ENCODE peak calls at places on chromosomes 12 and 14, in ten cellular contexts. H, Z, P, F, Y, I, Q, B, E and G are unnamed samples.

GRCh38 chr12:102876883-102877282 is 40.2 kb downstream of the PAH start:
- DNase-seq in P (no peak), H (no peak), I (no peak), B (no peak), Z (no peak), Y (no peak), E (no peak), Q (no peak), F (no peak), G (no peak)

GRCh38 chr14:67285876-67286452 is 44.7 kb downstream of the PALS1 start:
- DNase-seq in Z (no peak), Y (peak), B (no peak), I (no peak), P (no peak), E (no peak), H (no peak), Q (peak), F (no peak), G (no peak)

GRCh38 chr12:94872007-94872653 is 131.4 kb downstream of the NDUFA12 start:
- DNase-seq in H (no peak), Q (no peak), Y (no peak), E (peak), F (no peak), I (no peak), Z (no peak), P (no peak), B (no peak), G (no peak)

GRCh38 chr14:29243355-29243754 is 476.8 kb downstream of the FOXG1 start:
- DNase-seq in I (no peak), P (no peak), Z (no peak), F (no peak), E (no peak), Q (peak), Y (no peak), B (no peak), H (no peak), G (no peak)

GRCh38 chr12:51809193-51809592 is 39.3 kb downstream of the FIGNL2 start:
- DNase-seq in F (no peak), Z (no peak), E (no peak), I (no peak), B (no peak), H (no peak), P (no peak), Q (no peak), Y (no peak), G (no peak)

GRCh38 chr14:54564799-54565235 is 2.1 kb upstream of the SAMD4A start:
- DNase-seq in Z (no peak), F (no peak), B (no peak), E (no peak), P (no peak), Q (peak), Y (no peak), H (no peak), I (no peak), G (peak)

GRCh38 chr12:49092816-49093406 is 1.7 kb downstream of the DHH start:
- DNase-seq in E (no peak), B (no peak), Z (no peak), H (no peak), P (no peak), I (no peak), Q (no peak), F (no peak), Y (no peak), G (no peak)

GRCh38 chr12:132955094-132955932 is 793 bp downstream of the ZNF605 start:
- DNase-seq in Z (peak), E (peak), B (no peak), H (no peak), P (no peak), Q (peak), Y (peak), I (no peak), F (peak), G (peak)

GRCh38 chr12:105945935-105946334 is 192.8 kb downstream of the NUAK1 start:
- DNase-seq in H (no peak), F (no peak), B (no peak), P (no peak), Z (no peak), Y (no peak), E (no peak), I (no peak), Q (no peak), G (no peak)

GRCh38 chr12:115820661-115821060 is 456.8 kb downstream of the MED13L start:
- DNase-seq in P (no peak), I (no peak), Q (no peak), E (no peak), Y (no peak), H (no peak), B (no peak), F (no peak), Z (no peak), G (no peak)

GRCh38 chr14:104977681-104978647 is at the start of gene AHNAK2:
- DNase-seq in P (no peak), Y (no peak), I (no peak), Q (peak), B (no peak), Z (peak), F (peak), H (peak), E (peak), G (peak)

GRCh38 chr12:131348226-131349010 is 362.5 kb upstream of the SFSWAP start:
- DNase-seq in I (no peak), Y (no peak), E (no peak), Z (no peak), F (no peak), B (no peak), H (no peak), P (no peak), Q (no peak), G (no peak)
- TF ChIP-seq CTCF in I (no peak), Y (no peak), E (no peak), Z (no peak), F (no peak), B (no peak), H (no peak), P (no peak), Q (no peak), G (no peak)

DNA sequence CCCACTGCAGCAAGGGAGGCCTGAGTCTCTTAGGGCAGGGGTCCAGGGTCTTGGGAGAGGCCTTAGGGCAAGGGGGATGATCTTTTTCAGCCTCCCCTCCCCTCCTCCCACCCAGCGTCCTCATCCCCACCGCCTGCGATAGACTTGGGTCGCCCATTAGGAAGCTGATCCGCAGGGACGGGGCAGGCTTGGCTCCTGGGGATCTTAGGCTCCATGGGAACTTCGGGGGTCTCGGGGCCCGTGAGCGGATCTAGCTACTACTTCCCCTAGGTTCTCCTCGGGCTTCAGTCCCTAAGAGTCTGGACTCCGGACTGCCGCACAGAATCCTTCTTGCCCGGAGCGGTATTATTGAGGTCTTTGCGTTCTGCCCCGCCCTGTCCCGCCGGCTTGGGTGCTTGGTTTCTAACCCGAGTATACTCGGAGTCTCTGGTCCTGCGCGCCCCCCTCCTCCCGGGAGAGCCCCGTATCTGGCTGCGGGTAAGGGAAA is 2.2 kb upstream of the PTHLH start:
- DNase-seq in Y (no peak), H (no peak), Q (no peak), B (no peak), Z (no peak), F (no peak), P (no peak), I (no peak), E (no peak), G (no peak)
- TF ChIP-seq CTCF in Y (no peak), H (no peak), Q (no peak), B (no peak), Z (no peak), F (no peak), P (no peak), I (no peak), E (no peak), G (no peak)

GRCh38 chr14:57560681-57561080 is 67.0 kb upstream of the CCDC198 start:
- DNase-seq in Y (no peak), P (no peak), I (no peak), B (no peak), Z (no peak), Q (no peak), F (no peak), E (no peak), H (no peak), G (no peak)

DNA sequence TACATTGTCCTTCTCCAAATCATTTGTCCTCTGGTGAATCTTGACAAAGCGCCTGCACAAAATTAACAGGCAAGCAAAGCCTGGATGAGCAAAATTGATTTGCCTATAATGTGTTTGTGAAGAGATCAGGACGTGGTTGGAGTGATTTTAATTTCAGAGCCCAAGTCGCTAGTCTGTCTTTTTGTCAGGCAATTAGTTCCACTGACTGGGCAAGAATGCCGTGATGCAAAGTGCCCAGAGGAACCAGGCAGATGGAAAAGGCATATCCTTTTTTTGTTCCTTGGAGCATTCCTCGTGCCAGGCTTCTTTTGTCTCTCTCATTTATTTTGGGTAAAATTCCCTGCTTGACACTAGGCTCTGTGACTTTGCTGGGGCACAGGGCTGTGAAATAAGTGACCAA is 65.9 kb upstream of the CCDC198 start:
- DNase-seq in E (no peak), B (no peak), Z (no peak), I (no peak), Y (no peak), P (no peak), H (no peak), Q (no peak), F (no peak), G (no peak)
- TF ChIP-seq CTCF in E (no peak), B (no peak), Z (no peak), I (no peak), Y (no peak), P (no peak), H (no peak), Q (no peak), F (no peak), G (no peak)

GRCh38 chr14:64800000-64800399 is 79.7 kb downstream of the SPTB start:
- DNase-seq in F (no peak), P (no peak), H (no peak), Q (peak), B (no peak), Y (no peak), Z (peak), E (no peak), I (no peak), G (peak)
- TF ChIP-seq CTCF in F (peak), P (peak), H (peak), Q (peak), B (peak), Y (peak), Z (peak), E (peak), I (peak), G (peak)

GRCh38 chr12:46004715-46005114 is 14.3 kb upstream of the SCAF11 start:
- DNase-seq in F (no peak), I (no peak), Z (no peak), Y (no peak), P (no peak), H (no peak), B (no peak), Q (no peak), E (no peak), G (no peak)

GRCh38 chr12:46005823-46006222 is 15.4 kb upstream of the SCAF11 start:
- DNase-seq in B (no peak), Y (no peak), H (no peak), E (no peak), I (no peak), Z (no peak), F (no peak), Q (no peak), P (no peak), G (no peak)

GRCh38 chr12:46005151-46005797 is 14.9 kb upstream of the SCAF11 start:
- DNase-seq in Y (no peak), F (no peak), E (no peak), P (no peak), Z (no peak), I (no peak), H (no peak), Q (peak), B (no peak), G (no peak)
- TF ChIP-seq CTCF in Y (peak), F (peak), E (peak), P (peak), Z (peak), I (peak), H (no peak), Q (peak), B (peak), G (peak)

DNA sequence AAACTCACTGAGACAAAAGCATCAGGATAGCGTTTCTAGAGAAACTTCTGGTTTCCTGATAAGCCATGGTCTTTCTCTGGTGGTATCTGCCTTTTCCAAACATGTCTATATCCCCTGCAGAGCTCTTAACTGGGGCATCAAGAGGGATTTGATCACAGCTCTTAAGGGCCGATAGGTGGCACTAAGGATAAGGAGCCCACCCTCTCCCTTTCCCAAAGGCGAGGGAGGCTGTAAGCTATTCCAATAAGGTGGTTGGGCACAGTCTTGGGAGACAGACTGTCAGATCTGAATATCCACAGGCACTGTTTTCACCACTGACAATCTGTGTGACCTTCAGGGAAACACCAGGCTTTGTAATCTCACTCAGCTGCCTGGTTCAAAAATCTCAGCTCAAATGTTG is 206.0 kb downstream of the ADGRD1 start:
- DNase-seq in E (no peak), Y (no peak), B (no peak), I (no peak), Q (no peak), F (no peak), P (no peak), H (no peak), Z (no peak), G (no peak)
- TF ChIP-seq CTCF in E (no peak), Y (no peak), B (no peak), I (no peak), Q (no peak), F (peak), P (no peak), H (no peak), Z (no peak), G (no peak)